ENCODE peak calls at places on chromosomes 6 and 20, in seven cellular contexts. P is stimulated activated CD4-positive, alpha-beta T cell treated with anti-CD3 and anti-CD28 coated beads, TNF-alpha, amount 100 ng/mL, for 48 hours; U is stimulated activated CD8-positive, alpha-beta memory T cell treated with anti-CD3 and anti-CD28 coated beads, Interleukin-4, amount 100 ng/mL, for 1 hour; X is EL; L is fibroblast of mammary gland; E is HS-5; V is cardiac muscle cell. H is an unnamed sample.

GRCh38 chr6:4210619-4211419 is 75.4 kb upstream of the ECI2 start:
- DNase-seq in P (peak; percentile 53), X (peak; percentile 65), V (peak; percentile 69), U (peak; percentile 13), E (peak; percentile 5), L (peak; percentile 67), H (peak; percentile 45)

GRCh38 chr6:167244064-167244949 is 46.8 kb upstream of the UNC93A start:
- DNase-seq in V (no peak), P (no peak), U (no peak), E (no peak), L (no peak), X (no peak), H (no peak)

GRCh38 chr6:130994319-130995097 is 68.5 kb downstream of the EPB41L2 start:
- DNase-seq in E (no peak), P (no peak), V (no peak), X (no peak), U (no peak), L (no peak), H (no peak)

GRCh38 chr6:25070547-25071366 is 135.0 kb upstream of the RIPOR2 start:
- DNase-seq in V (peak; percentile 86), E (peak; percentile 49), X (peak; percentile 77), P (peak; percentile 63), U (peak; percentile 60), L (peak; percentile 85), H (peak; percentile 90)

GRCh38 chr6:8149350-8149749 is 47.0 kb upstream of the EEF1E1 start:
- DNase-seq in L (no peak), P (no peak), U (no peak), V (no peak), E (no peak), X (no peak), H (no peak)

GRCh38 chr6:147173675-147174339 is 30.4 kb upstream of the STXBP5 start:
- DNase-seq in V (no peak), E (no peak), U (no peak), P (no peak), X (no peak), L (no peak), H (no peak)

GRCh38 chr20:1622450-1622849 is 2.6 kb upstream of the SIRPB1 start:
- DNase-seq in X (no peak), V (no peak), E (no peak), U (no peak), P (no peak), L (no peak), H (no peak)

GRCh38 chr6:169052462-169052861 is 201.2 kb downstream of the THBS2 start:
- DNase-seq in X (no peak), U (no peak), L (no peak), V (no peak), E (no peak), P (no peak), H (no peak)

GRCh38 chr6:125742024-125742423 is 7.4 kb upstream of the HEY2 start:
- DNase-seq in E (no peak), P (no peak), V (no peak), U (no peak), X (no peak), L (no peak), H (no peak)

GRCh38 chr6:30787954-30788353 is 43.6 kb upstream of the IER3 start:
- DNase-seq in L (no peak), P (no peak), V (no peak), E (peak; percentile 35), X (peak; percentile 68), U (no peak), H (no peak)

GRCh38 chr6:89506716-89507597 is 74.0 kb downstream of the ANKRD6 start:
- DNase-seq in P (no peak), X (no peak), V (no peak), L (no peak), U (no peak), E (no peak), H (no peak)

GRCh38 chr20:10469599-10469998 is 34.5 kb downstream of the SLX4IP start:
- DNase-seq in L (peak; percentile 92), X (peak; percentile 74), V (peak; percentile 62), E (no peak), P (no peak), U (no peak), H (peak; percentile 65)

GRCh38 chr6:30091577-30092381 is 16.2 kb upstream of the RNF39 start:
- DNase-seq in V (no peak), P (no peak), E (peak; percentile 57), U (no peak), X (peak; percentile 92), L (peak; percentile 56), H (no peak)

GRCh38 chr6:135922746-135923145 is 71.2 kb downstream of the PDE7B start:
- DNase-seq in V (no peak), U (no peak), L (peak; percentile 96), E (no peak), P (no peak), X (peak; percentile 69), H (no peak)

GRCh38 chr6:46876126-46876525 is 45.6 kb downstream of the ADGRF5 start:
- DNase-seq in P (no peak), E (peak; percentile 87), U (no peak), L (peak; percentile 6), X (peak; percentile 85), V (no peak), H (no peak)

GRCh38 chr6:10834823-10835222 is 3.5 kb downstream of the MAK start:
- DNase-seq in L (no peak), U (no peak), P (no peak), X (no peak), E (no peak), V (no peak), H (no peak)

H was measured in tibial nerve.